ENCODE peak calls at places on chromosome 14, in eight cellular contexts. T is NCI-H1105 treated with DMSO at 0.1 percent for 48 hours; G is pons; I is frontal cortex; W is neural crest cell; K is tibial nerve; B is CD8-positive, alpha-beta memory T cell; S is activated T-cell treated with anti-CD3 and anti-CD28 coated beads, Interleukin-2, amount 50 U/mL, for 1 hour. F is an unnamed sample.

GRCh38 chr14:74324945-74325361 is 22.2 kb upstream of the ABCD4 start:
- DNase-seq in T (peak; percentile 28), G (peak; percentile 36), I (no peak), W (peak; percentile 14), K (no peak), B (no peak), S (no peak), F (peak; percentile 24)

GRCh38 chr14:49594347-49595089 is 4.2 kb upstream of the LRR1 start:
- DNase-seq in T (no peak), G (peak; percentile 72), I (no peak), W (no peak), K (no peak), B (no peak), S (no peak), F (no peak)

GRCh38 chr14:43938588-43939281 is 568.3 kb downstream of the FSCB start:
- DNase-seq in T (no peak), G (no peak), I (no peak), W (no peak), K (no peak), B (no peak), S (no peak), F (no peak)

GRCh38 chr14:39229222-39229543 is 4.5 kb upstream of the MIA2 start:
- DNase-seq in T (no peak), G (no peak), I (no peak), W (no peak), K (no peak), B (peak; percentile 39), S (peak; percentile 28), F (no peak)

GRCh38 chr14:84029246-84029645 is 1500.7 kb upstream of the FLRT2 start:
- DNase-seq in T (no peak), G (no peak), I (no peak), W (no peak), K (no peak), B (no peak), S (no peak), F (no peak)

GRCh38 chr14:83419420-83419819 is 1885.8 kb upstream of the SEL1L start:
- DNase-seq in T (peak; percentile 95), G (no peak), I (no peak), W (no peak), K (no peak), B (no peak), S (no peak), F (no peak)

GRCh38 chr14:75274899-75275569 is 3.6 kb upstream of the FOS start:
- DNase-seq in T (no peak), G (peak; percentile 90), I (no peak), W (no peak), K (peak; percentile 77), B (peak; percentile 89), S (peak; percentile 54), F (peak; percentile 61)

GRCh38 chr14:51643137-51643536 is 8.6 kb upstream of the FRMD6 start:
- DNase-seq in T (no peak), G (no peak), I (no peak), W (no peak), K (no peak), B (no peak), S (no peak), F (no peak)

GRCh38 chr14:101018561-101019290 is 115.2 kb upstream of the RTL1 start:
- DNase-seq in T (no peak), G (no peak), I (no peak), W (no peak), K (no peak), B (no peak), S (no peak), F (no peak)

GRCh38 chr14:74941676-74942097 is 13.7 kb downstream of the PGF start:
- DNase-seq in T (no peak), G (peak; percentile 89), I (no peak), W (no peak), K (no peak), B (peak; percentile 51), S (peak; percentile 66), F (peak; percentile 83)

GRCh38 chr14:22976620-22977433 is 5.5 kb downstream of the AJUBA start:
- DNase-seq in T (no peak), G (no peak), I (no peak), W (no peak), K (no peak), B (no peak), S (no peak), F (no peak)

GRCh38 chr14:77882631-77883030 is 82.7 kb downstream of the ADCK1 start:
- DNase-seq in T (no peak), G (peak; percentile 25), I (no peak), W (no peak), K (peak; percentile 6), B (no peak), S (no peak), F (no peak)

GRCh38 chr14:35474323-35474722 is 59.6 kb upstream of the INSM2 start:
- DNase-seq in T (no peak), G (no peak), I (no peak), W (no peak), K (no peak), B (no peak), S (no peak), F (no peak)

GRCh38 chr14:29271669-29272068 is 505.1 kb downstream of the FOXG1 start:
- DNase-seq in T (no peak), G (no peak), I (no peak), W (no peak), K (no peak), B (no peak), S (no peak), F (no peak)

GRCh38 chr14:88908216-88908615 is 83.8 kb downstream of the TTC8 start:
- DNase-seq in T (no peak), G (no peak), I (no peak), W (no peak), K (no peak), B (no peak), S (no peak), F (no peak)

GRCh38 chr14:59032821-59033220 is 155.6 kb upstream of the DAAM1 start:
- DNase-seq in T (no peak), G (no peak), I (no peak), W (no peak), K (no peak), B (no peak), S (no peak), F (no peak)

GRCh38 chr14:52080171-52080800 is 11.4 kb upstream of the NID2 start:
- DNase-seq in T (no peak), G (no peak), I (no peak), W (no peak), K (no peak), B (no peak), S (no peak), F (no peak)

GRCh38 chr14:76422662-76423061 is 46.7 kb downstream of the ESRRB start:
- DNase-seq in T (no peak), G (no peak), I (no peak), W (no peak), K (no peak), B (no peak), S (no peak), F (no peak)

GRCh38 chr14:55388160-55388559 is 23.5 kb downstream of the ATG14 start:
- DNase-seq in T (no peak), G (no peak), I (no peak), W (no peak), K (no peak), B (no peak), S (no peak), F (no peak)

GRCh38 chr14:70422538-70422937 is 5.6 kb upstream of the SYNJ2BP start:
- DNase-seq in T (no peak), G (no peak), I (no peak), W (no peak), K (no peak), B (no peak), S (no peak), F (no peak)

GRCh38 chr14:61347771-61348443 is 26.5 kb downstream of the PRKCH start:
- DNase-seq in T (no peak), G (peak; percentile 65), I (no peak), W (no peak), K (no peak), B (no peak), S (no peak), F (peak; percentile 26)

GRCh38 chr14:64293976-64294671 is at the start of gene ESR2:
- DNase-seq in T (peak; percentile 71), G (no peak), I (no peak), W (peak; percentile 27), K (no peak), B (peak; percentile 28), S (peak; percentile 38), F (no peak)

GRCh38 chr14:65237956-65238355 is 135.6 kb upstream of the MAX start:
- DNase-seq in T (no peak), G (no peak), I (no peak), W (no peak), K (no peak), B (no peak), S (no peak), F (no peak)

GRCh38 chr14:52735921-52736489 is 6.0 kb downstream of the STYX start:
- DNase-seq in T (no peak), G (no peak), I (no peak), W (no peak), K (no peak), B (no peak), S (no peak), F (no peak)

GRCh38 chr14:42323426-42323825 is 716.8 kb downstream of the LRFN5 start:
- DNase-seq in T (no peak), G (no peak), I (no peak), W (no peak), K (no peak), B (no peak), S (no peak), F (no peak)

GRCh38 chr14:42378274-42378673 is 771.6 kb downstream of the LRFN5 start:
- DNase-seq in T (no peak), G (no peak), I (no peak), W (no peak), K (no peak), B (no peak), S (no peak), F (no peak)

GRCh38 chr14:94717808-94718207 is 52.1 kb downstream of the GSC start:
- DNase-seq in T (no peak), G (no peak), I (no peak), W (no peak), K (no peak), B (no peak), S (no peak), F (no peak)

GRCh38 chr14:106129274-106129673 is 602.9 kb downstream of the TMEM121 start:
- DNase-seq in T (no peak), G (no peak), I (no peak), W (no peak), K (no peak), B (peak; percentile 38), S (no peak), F (no peak)

GRCh38 chr14:55121146-55121545 is 7.9 kb upstream of the LGALS3 start:
- DNase-seq in T (no peak), G (no peak), I (no peak), W (no peak), K (no peak), B (no peak), S (no peak), F (no peak)

GRCh38 chr14:76311410-76311758 is 64.6 kb upstream of the ESRRB start:
- DNase-seq in T (no peak), G (no peak), I (no peak), W (no peak), K (no peak), B (no peak), S (no peak), F (no peak)

GRCh38 chr14:51462182-51462581 is 189.5 kb upstream of the FRMD6 start:
- DNase-seq in T (no peak), G (no peak), I (no peak), W (no peak), K (no peak), B (no peak), S (no peak), F (no peak)

F was measured in putamen.